ENCODE peak calls at places on chromosomes 4 and X, in nine cellular contexts. Y is nephron progenitor cell, Q is bronchial epithelial cell, P is left lung, G is A549, L is fibroblast of mammary gland, E is HFFc6, C is heart left ventricle, S is GM10248. J is an unnamed sample.
A peak's percentile ranks its signal among the peaks of the same experiment; 100 is the strongest.

GRCh38 chr4:15002659-15003440 is 569 bp downstream of the CPEB2 start:
- DNase-seq in Y (peak; percentile 70), Q (peak; percentile 59), P (peak; percentile 95), G (peak; percentile 24), L (peak; percentile 85), E (peak; percentile 76), C (peak; percentile 85), S (peak; percentile 72), J (peak; percentile 77)

GRCh38 chr4:10118355-10119004 is 1.9 kb upstream of the WDR1 start:
- DNase-seq in Y (no peak), Q (no peak), P (no peak), G (no peak), L (no peak), E (no peak), C (no peak), S (no peak), J (peak; percentile 24)

GRCh38 chr4:6227412-6228157 is 27.2 kb upstream of the JAKMIP1 start:
- DNase-seq in Y (no peak), Q (no peak), P (no peak), G (no peak), L (no peak), E (no peak), C (no peak), S (no peak), J (no peak)

GRCh38 chr4:79163981-79164490 is 161.8 kb downstream of the NAA11 start:
- DNase-seq in Y (no peak), Q (peak; percentile 12), P (no peak), G (no peak), L (no peak), E (no peak), C (no peak), S (no peak), J (no peak)

GRCh38 chr4:130563185-130563890 is 1467.4 kb downstream of the C4orf33 start:
- DNase-seq in Y (peak; percentile 48), Q (peak; percentile 10), P (peak; percentile 41), G (peak; percentile 7), L (peak; percentile 82), E (peak; percentile 80), C (peak; percentile 27), S (no peak), J (no peak)

GRCh38 chr4:140237616-140238352 is 83.8 kb upstream of the MAML3 start:
- DNase-seq in Y (peak; percentile 65), Q (no peak), P (peak; percentile 87), G (no peak), L (peak; percentile 97), E (peak; percentile 84), C (peak; percentile 89), S (no peak), J (no peak)

GRCh38 chr4:101919373-101919977 is 128.9 kb downstream of the BANK1 start:
- DNase-seq in Y (no peak), Q (no peak), P (no peak), G (no peak), L (no peak), E (no peak), C (no peak), S (no peak), J (no peak)

GRCh38 chr4:140826701-140827027 is 70.5 kb upstream of the TBC1D9 start:
- DNase-seq in Y (no peak), Q (no peak), P (no peak), G (no peak), L (no peak), E (no peak), C (no peak), S (no peak), J (no peak)

GRCh38 chrX:97609357-97609756 is 725.6 kb downstream of the RPA4 start:
- DNase-seq in Y (no peak), Q (no peak), P (no peak), G (no peak), L (no peak), E (no peak), C (no peak), S (no peak), J (no peak)

GRCh38 chr4:126916626-126917140 is 716.1 kb upstream of the INTU start:
- DNase-seq in Y (no peak), Q (peak; percentile 46), P (no peak), G (no peak), L (peak; percentile 89), E (peak; percentile 65), C (no peak), S (no peak), J (no peak)

GRCh38 chrX:116317409-116317808 is 119.0 kb upstream of the SLC6A14 start:
- DNase-seq in Y (peak; percentile 5), Q (peak; percentile 22), P (no peak), G (no peak), L (peak; percentile 48), E (no peak), C (peak; percentile 48), S (no peak), J (no peak)

GRCh38 chr4:26307027-26307426 is 13.8 kb upstream of the RBPJ start:
- DNase-seq in Y (no peak), Q (no peak), P (no peak), G (no peak), L (peak; percentile 57), E (no peak), C (no peak), S (no peak), J (peak; percentile 33)

GRCh38 chr4:166980419-166980818 is 253.9 kb downstream of the SPOCK3 start:
- DNase-seq in Y (no peak), Q (no peak), P (peak; percentile 60), G (no peak), L (no peak), E (no peak), C (no peak), S (no peak), J (no peak)

GRCh38 chr4:88962430-88962829 is 94.6 kb downstream of the FAM13A start:
- DNase-seq in Y (no peak), Q (peak; percentile 26), P (no peak), G (no peak), L (peak; percentile 24), E (no peak), C (no peak), S (no peak), J (no peak)

GRCh38 chr4:917992-918391 is 14.1 kb downstream of the GAK start:
- DNase-seq in Y (no peak), Q (no peak), P (no peak), G (no peak), L (no peak), E (no peak), C (no peak), S (no peak), J (no peak)

GRCh38 chrX:45537936-45538335 is 337.3 kb upstream of the DIPK2B start:
- DNase-seq in Y (no peak), Q (peak; percentile 77), P (no peak), G (no peak), L (no peak), E (no peak), C (no peak), S (no peak), J (no peak)

GRCh38 chrX:45540181-45540580 is 339.5 kb upstream of the DIPK2B start:
- DNase-seq in Y (no peak), Q (no peak), P (no peak), G (no peak), L (no peak), E (no peak), C (no peak), S (no peak), J (no peak)
- TF ChIP-seq CTCF in Y (no peak), Q (no peak), P (no peak), G (no peak), L (no peak), E (no peak), C (no peak), S (no peak), J (no peak)

GRCh38 chrX:53356186-53356585 is 66.3 kb downstream of the SMC1A start:
- DNase-seq in Y (no peak), Q (no peak), P (no peak), G (no peak), L (peak; percentile 30), E (no peak), C (no peak), S (no peak), J (no peak)

GRCh38 chrX:53357799-53358530 is 64.5 kb downstream of the SMC1A start:
- DNase-seq in Y (peak; percentile 14), Q (no peak), P (no peak), G (no peak), L (peak; percentile 49), E (peak; percentile 9), C (no peak), S (no peak), J (no peak)

DNA sequence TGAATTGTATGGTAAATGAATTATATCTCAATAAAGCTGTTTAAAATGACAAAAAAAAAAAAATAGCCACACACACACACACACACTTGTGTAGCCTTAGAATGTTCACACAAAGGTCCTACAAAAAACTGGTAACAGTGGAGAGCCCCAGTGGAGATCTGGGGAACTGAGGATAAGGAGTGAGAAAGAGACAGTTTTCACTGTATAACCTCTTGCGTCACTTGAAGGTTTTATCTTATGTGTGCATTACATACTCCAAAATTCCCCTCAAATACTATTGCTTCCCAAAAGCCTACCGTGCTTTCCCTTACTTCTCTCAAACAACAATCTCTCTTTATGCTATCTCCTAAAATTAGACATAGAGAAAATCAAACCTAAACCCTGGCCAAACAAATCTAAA is 67.8 kb downstream of the SMC1A start:
- DNase-seq in Y (no peak), Q (no peak), P (no peak), G (peak; percentile 19), L (no peak), E (no peak), C (no peak), S (no peak), J (no peak)
- TF ChIP-seq CTCF in Y (no peak), Q (no peak), P (no peak), G (no peak), L (no peak), E (peak; percentile 26), C (no peak), S (no peak), J (no peak)

DNA sequence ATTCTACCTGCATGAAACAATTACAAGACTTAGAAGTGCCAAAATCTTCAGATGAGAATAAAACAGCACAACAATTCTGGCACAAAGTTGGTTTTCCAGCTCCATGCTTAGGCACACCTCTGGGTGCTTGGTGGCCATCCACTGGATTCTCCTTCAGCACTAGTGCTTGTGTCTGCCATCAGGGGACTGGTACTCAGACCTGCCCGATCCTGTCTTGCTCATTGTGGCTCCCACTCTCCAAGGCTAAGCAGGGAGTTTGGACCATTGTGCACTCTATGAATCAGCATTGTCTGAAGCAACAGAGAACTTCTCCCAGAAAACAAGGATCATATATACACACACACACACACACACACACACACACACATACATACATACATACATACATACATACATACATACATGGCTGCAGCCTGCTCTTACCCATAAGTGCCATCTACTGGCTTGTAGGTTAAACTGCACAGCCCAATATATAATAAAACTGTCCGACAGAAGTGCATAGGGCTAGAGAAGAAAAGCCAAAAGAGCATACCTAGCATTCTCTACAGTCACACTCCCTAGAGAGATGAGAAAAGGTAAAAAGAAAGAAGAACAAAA is 345.3 kb upstream of the LCORL start:
- DNase-seq in Y (no peak), Q (peak; percentile 47), P (no peak), G (no peak), L (peak; percentile 42), E (peak; percentile 17), C (no peak), S (no peak), J (no peak)
- TF ChIP-seq CTCF in Y (peak; percentile 53), Q (peak; percentile 49), P (no peak), G (no peak), L (peak; percentile 42), E (peak; percentile 61), C (peak; percentile 32), S (peak; percentile 74), J (peak; percentile 69)

DNA sequence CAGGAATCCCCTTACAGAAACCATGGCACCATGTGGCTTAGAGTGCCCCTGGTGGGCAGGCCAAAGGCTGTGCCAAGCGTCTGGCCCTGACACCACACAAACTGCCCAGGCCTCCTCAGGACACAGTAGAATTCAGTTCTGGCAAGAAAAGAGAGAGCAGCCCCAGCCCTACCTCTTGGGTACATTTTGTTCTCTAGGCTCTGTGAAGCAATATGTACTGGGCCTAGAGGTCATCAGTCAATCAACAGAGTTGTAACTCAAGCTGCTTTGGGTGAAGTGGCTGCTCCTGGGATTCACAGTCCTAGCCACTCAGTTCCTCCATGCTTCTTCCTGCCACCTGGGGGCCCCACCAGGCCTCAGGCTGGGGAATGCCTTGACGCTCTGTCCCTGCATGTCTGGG is 158.1 kb upstream of the MAMLD1 start:
- DNase-seq in Y (no peak), Q (no peak), P (no peak), G (no peak), L (peak; percentile 74), E (no peak), C (no peak), S (no peak), J (no peak)
- TF ChIP-seq CTCF in Y (no peak), Q (no peak), P (no peak), G (peak; percentile 13), L (peak; percentile 4), E (no peak), C (no peak), S (no peak), J (no peak)

J was measured in GM13976.